ENCODE peak calls at places on chromosome 21, in six cellular contexts. V is astrocyte of the spinal cord; Z is central memory CD4-positive, alpha-beta T cell; M is B cell; I is uterus; B is GM10248. C is an unnamed sample.

GRCh38 chr21:38798481-38798882 is 7.2 kb upstream of the ETS2 start:
- DNase-seq in I (no peak), B (no peak), M (no peak), V (peak; percentile 70), Z (no peak), C (no peak)

GRCh38 chr21:34762761-34763160 is 94.0 kb downstream of the CLIC6 start:
- DNase-seq in Z (no peak), M (no peak), B (no peak), V (peak; percentile 66), I (no peak), C (peak; percentile 92)

GRCh38 chr21:40845621-40846020 is 1.3 kb downstream of the DSCAM start:
- DNase-seq in V (no peak), I (no peak), B (no peak), M (no peak), Z (no peak), C (no peak)

GRCh38 chr21:32136546-32136945 is 142.3 kb downstream of the MIS18A start:
- DNase-seq in V (no peak), Z (no peak), I (no peak), B (no peak), M (no peak), C (no peak)

GRCh38 chr21:36749935-36750578 is 51.1 kb downstream of the SIM2 start:
- DNase-seq in M (no peak), B (no peak), V (peak; percentile 65), Z (no peak), I (no peak), C (peak; percentile 20)

GRCh38 chr21:41668686-41669532 is 97.9 kb downstream of the RIPK4 start:
- DNase-seq in V (no peak), M (no peak), B (no peak), Z (no peak), I (no peak), C (no peak)

GRCh38 chr21:34042735-34043134 is 30.6 kb upstream of the MRPS6 start:
- DNase-seq in V (no peak), M (no peak), I (no peak), B (no peak), Z (no peak), C (peak; percentile 32)

GRCh38 chr21:41973861-41974751 is 20.3 kb upstream of the C2CD2 start:
- DNase-seq in Z (peak; percentile 7), M (no peak), I (no peak), B (peak; percentile 60), V (no peak), C (no peak)

GRCh38 chr21:34152500-34152899 is 79.1 kb downstream of the MRPS6 start:
- DNase-seq in B (no peak), M (no peak), V (no peak), Z (no peak), I (no peak), C (no peak)

GRCh38 chr21:34704119-34704518 is 35.3 kb downstream of the CLIC6 start:
- DNase-seq in V (no peak), Z (no peak), B (no peak), M (no peak), I (no peak), C (no peak)

GRCh38 chr21:36589352-36589971 is 109.5 kb upstream of the SIM2 start:
- DNase-seq in I (peak; percentile 33), M (no peak), B (peak; percentile 74), V (no peak), Z (no peak), C (peak; percentile 54)

GRCh38 chr21:44300262-44300959 is 558 bp downstream of the PFKL start:
- DNase-seq in V (peak; percentile 36), I (peak; percentile 70), Z (peak; percentile 44), M (peak; percentile 53), B (peak; percentile 84), C (peak; percentile 41)

GRCh38 chr21:32189688-32190483 is 89.0 kb downstream of the MIS18A start:
- DNase-seq in B (no peak), I (no peak), Z (no peak), M (no peak), V (no peak), C (no peak)

GRCh38 chr21:45076245-45076661 is 1.9 kb downstream of the ADARB1 start:
- DNase-seq in B (no peak), M (no peak), V (peak; percentile 12), Z (no peak), I (no peak), C (peak; percentile 51)

GRCh38 chr21:33069994-33070811 is at the start of gene OLIG1:
- DNase-seq in B (no peak), M (no peak), Z (no peak), V (peak; percentile 18), I (no peak), C (peak; percentile 11)

GRCh38 chr21:33668180-33668579 is 25.9 kb downstream of the ITSN1 start:
- DNase-seq in M (no peak), V (no peak), Z (no peak), B (no peak), I (no peak), C (no peak)

GRCh38 chr21:33848252-33848953 is 67.2 kb downstream of the ATP5PO start:
- DNase-seq in V (no peak), Z (no peak), B (no peak), I (no peak), M (no peak), C (no peak)

GRCh38 chr21:44654576-44654950 is at the start of gene KRTAP12-4:
- DNase-seq in M (no peak), Z (no peak), I (no peak), V (no peak), B (no peak), C (no peak)

GRCh38 chr21:42748620-42749176 is 95.3 kb downstream of the PDE9A start:
- DNase-seq in B (no peak), M (no peak), V (no peak), I (no peak), Z (no peak), C (no peak)

GRCh38 chr21:42373181-42373907 is 7.0 kb upstream of the TFF1 start:
- DNase-seq in B (no peak), V (no peak), I (no peak), Z (no peak), M (no peak), C (no peak)

GRCh38 chr21:25809013-25809412 is 74.2 kb downstream of the GABPA start:
- DNase-seq in V (no peak), B (no peak), M (no peak), Z (no peak), I (no peak), C (peak; percentile 70)

GRCh38 chr21:15552914-15553491 is 176.8 kb upstream of the USP25 start:
- DNase-seq in I (no peak), Z (peak; percentile 20), B (no peak), M (no peak), V (peak; percentile 37), C (peak; percentile 50)

GRCh38 chr21:32456497-32456918 is 44.0 kb downstream of the EVA1C start:
- DNase-seq in B (no peak), I (peak; percentile 67), Z (no peak), V (peak; percentile 70), M (no peak), C (peak; percentile 68)

GRCh38 chr21:17784604-17785402 is 34.4 kb downstream of the C21orf91 start:
- DNase-seq in M (no peak), Z (no peak), I (no peak), B (peak; percentile 37), V (peak; percentile 56), C (no peak)

GRCh38 chr21:43332461-43332860 is 94.5 kb downstream of the SIK1 start:
- DNase-seq in I (no peak), M (no peak), B (no peak), Z (no peak), V (no peak), C (no peak)

GRCh38 chr21:17264182-17264581 is 248.7 kb upstream of the CXADR start:
- DNase-seq in Z (no peak), I (no peak), V (no peak), M (no peak), B (no peak), C (no peak)

GRCh38 chr21:42833439-42833815 is 45.9 kb downstream of the WDR4 start:
- DNase-seq in I (no peak), B (peak; percentile 67), M (no peak), V (no peak), Z (peak; percentile 44), C (peak; percentile 21)

GRCh38 chr21:38165466-38166213 is 91.2 kb upstream of the KCNJ15 start:
- DNase-seq in Z (no peak), V (peak; percentile 48), M (no peak), B (no peak), I (no peak), C (no peak)

GRCh38 chr21:17793675-17794123 is 25.5 kb downstream of the C21orf91 start:
- DNase-seq in I (no peak), B (no peak), V (peak; percentile 60), M (no peak), Z (peak; percentile 55), C (peak; percentile 20)

GRCh38 chr21:46439906-46440305 is 18.8 kb upstream of the DIP2A start:
- DNase-seq in V (no peak), B (no peak), M (no peak), Z (no peak), I (no peak), C (no peak)

GRCh38 chr21:42495027-42495426 is 997 bp downstream of the RSPH1 start:
- DNase-seq in M (no peak), V (no peak), Z (no peak), I (no peak), B (no peak), C (no peak)

GRCh38 chr21:30058928-30059327 is 107.7 kb downstream of the CLDN17 start:
- DNase-seq in V (no peak), B (no peak), Z (no peak), M (no peak), I (no peak), C (no peak)

GRCh38 chr21:42317826-42318746 is 2.9 kb upstream of the TFF3 start:
- DNase-seq in Z (no peak), M (no peak), V (no peak), I (no peak), B (no peak), C (no peak)

GRCh38 chr21:43733060-43733459 is 14.1 kb downstream of the PDXK start:
- DNase-seq in V (no peak), I (no peak), M (no peak), B (no peak), Z (peak; percentile 56), C (no peak)

GRCh38 chr21:31180256-31181088 is 142.2 kb upstream of the KRTAP19-8 start:
- DNase-seq in M (no peak), B (peak; percentile 39), I (no peak), Z (no peak), V (peak; percentile 55), C (peak; percentile 46)

GRCh38 chr21:39681257-39681656 is 63.7 kb upstream of the IGSF5 start:
- DNase-seq in Z (no peak), M (no peak), I (no peak), V (peak; percentile 56), B (no peak), C (peak; percentile 77)

GRCh38 chr21:23401278-23401677 is 2206.0 kb downstream of the MRPL39 start:
- DNase-seq in V (no peak), M (no peak), I (no peak), Z (no peak), B (no peak), C (no peak)

GRCh38 chr21:34967509-34968289 is 81.4 kb downstream of the RUNX1 start:
- DNase-seq in M (no peak), I (no peak), Z (no peak), V (no peak), B (peak; percentile 31), C (peak; percentile 55)

GRCh38 chr21:21196087-21196486 is 197.9 kb downstream of the NCAM2 start:
- DNase-seq in I (no peak), B (no peak), V (peak; percentile 58), Z (no peak), M (no peak), C (peak; percentile 74)

C was measured in LHCN-M2.